ENCODE peak calls at places on chromosome 18, in six cellular contexts. Q is neural crest cell, S is thoracic aorta, R is epithelial cell of prostate, A is globus pallidus, Z is breast epithelium. Y is an unnamed sample.

GRCh38 chr18:39960545-39960944 is 1994.5 kb upstream of the PIK3C3 start:
- DNase-seq in Q (no peak), S (no peak), R (peak), A (no peak), Z (no peak), Y (no peak)

GRCh38 chr18:48940854-48941531 is 9.8 kb downstream of the SMAD7 start:
- DNase-seq in Q (no peak), S (no peak), R (no peak), A (no peak), Z (no peak), Y (no peak)

GRCh38 chr18:75276813-75277628 is 66.4 kb downstream of the TSHZ1 start:
- DNase-seq in Q (no peak), S (no peak), R (no peak), A (no peak), Z (no peak), Y (no peak)

GRCh38 chr18:37322497-37323035 is 243.0 kb downstream of the CELF4 start:
- DNase-seq in Q (peak), S (no peak), R (no peak), A (peak), Z (no peak), Y (no peak)

GRCh38 chr18:72261562-72261961 is 282.6 kb downstream of the CBLN2 start:
- DNase-seq in Q (no peak), S (no peak), R (no peak), A (no peak), Z (no peak), Y (no peak)

GRCh38 chr18:629303-630150 is 27.9 kb upstream of the TYMS start:
- DNase-seq in Q (no peak), S (no peak), R (no peak), A (no peak), Z (no peak), Y (no peak)

GRCh38 chr18:12837747-12838146 is 46.3 kb downstream of the PTPN2 start:
- DNase-seq in Q (no peak), S (no peak), R (no peak), A (no peak), Z (no peak), Y (no peak)

GRCh38 chr18:10563886-10564285 is 38.1 kb downstream of the NAPG start:
- DNase-seq in Q (no peak), S (no peak), R (no peak), A (no peak), Z (peak), Y (no peak)

GRCh38 chr18:10453885-10454772 is at the start of gene APCDD1:
- DNase-seq in Q (peak), S (no peak), R (no peak), A (peak), Z (no peak), Y (peak)

GRCh38 chr18:49319590-49319989 is 140.9 kb downstream of the DYM start:
- DNase-seq in Q (no peak), S (no peak), R (no peak), A (no peak), Z (no peak), Y (no peak)

GRCh38 chr18:45254683-45255082 is 360.6 kb upstream of the SLC14A2 start:
- DNase-seq in Q (no peak), S (no peak), R (no peak), A (peak), Z (no peak), Y (no peak)

GRCh38 chr18:55300469-55301195 is 287.4 kb downstream of the TCF4 start:
- DNase-seq in Q (no peak), S (no peak), R (no peak), A (no peak), Z (no peak), Y (no peak)

GRCh38 chr18:3066391-3067079 is 53.6 kb upstream of the LPIN2 start:
- DNase-seq in Q (no peak), S (no peak), R (no peak), A (no peak), Z (no peak), Y (no peak)

GRCh38 chr18:46725310-46725709 is 31.5 kb downstream of the ST8SIA5 start:
- DNase-seq in Q (no peak), S (no peak), R (no peak), A (no peak), Z (no peak), Y (no peak)

GRCh38 chr18:12652861-12653401 is 5.0 kb downstream of the SPIRE1 start:
- DNase-seq in Q (no peak), S (no peak), R (no peak), A (peak), Z (no peak), Y (no peak)

GRCh38 chr18:48885266-48885950 is 65.4 kb downstream of the SMAD7 start:
- DNase-seq in Q (no peak), S (no peak), R (no peak), A (no peak), Z (no peak), Y (no peak)

GRCh38 chr18:54580202-54580729 is 10.8 kb upstream of the DYNAP start:
- DNase-seq in Q (no peak), S (no peak), R (no peak), A (no peak), Z (no peak), Y (no peak)

GRCh38 chr18:49368876-49369440 is 91.5 kb downstream of the DYM start:
- DNase-seq in Q (no peak), S (no peak), R (no peak), A (no peak), Z (peak), Y (no peak)

GRCh38 chr18:56878712-56879111 is 227.6 kb downstream of the WDR7 start:
- DNase-seq in Q (no peak), S (no peak), R (no peak), A (no peak), Z (no peak), Y (no peak)

Y was measured in tibial nerve.